ENCODE peak calls at places on chromosomes 6 and 20, in four cellular contexts. One of them, this sample, is unnamed.

GRCh38 chr6:169577236-169577635 is 124.6 kb downstream of the WDR27 start:
- DNase-seq in H1: no peak
- DNase-seq in K562: no peak
- DNase-seq in GM12878: no peak
- DNase-seq in this sample: no peak

GRCh38 chr6:49523901-49524300 is 24.2 kb downstream of the GLYATL3 start:
- DNase-seq in H1: no peak
- DNase-seq in K562: no peak
- DNase-seq in GM12878: no peak
- DNase-seq in this sample: peak; percentile 16

GRCh38 chr6:2980465-2980855 is 9.1 kb upstream of the SERPINB6 start:
- DNase-seq in H1: no peak
- DNase-seq in K562: no peak
- DNase-seq in GM12878: no peak
- DNase-seq in this sample: no peak

GRCh38 chr6:15544321-15544900 is 118.4 kb downstream of the DTNBP1 start:
- DNase-seq in H1: no peak
- DNase-seq in K562: no peak
- DNase-seq in GM12878: no peak
- DNase-seq in this sample: no peak

GRCh38 chr6:133837801-133838349 is 51.0 kb upstream of the TCF21 start:
- DNase-seq in H1: peak; percentile 87
- DNase-seq in K562: peak; percentile 61
- DNase-seq in GM12878: no peak
- DNase-seq in this sample: peak; percentile 56

GRCh38 chr6:26223213-26223612 is 136.0 kb downstream of the HFE start:
- DNase-seq in H1: no peak
- DNase-seq in K562: no peak
- DNase-seq in GM12878: no peak
- DNase-seq in this sample: no peak

GRCh38 chr6:18186033-18186432 is 30.8 kb downstream of the KDM1B start:
- DNase-seq in H1: peak; percentile 9
- DNase-seq in K562: no peak
- DNase-seq in GM12878: no peak
- DNase-seq in this sample: no peak

GRCh38 chr6:112416885-112417284 is 69.8 kb downstream of the RFPL4B start:
- DNase-seq in H1: no peak
- DNase-seq in K562: no peak
- DNase-seq in GM12878: no peak
- DNase-seq in this sample: no peak

GRCh38 chr20:19697415-19697814 is 60.6 kb upstream of the RIN2 start:
- DNase-seq in H1: no peak
- DNase-seq in K562: no peak
- DNase-seq in GM12878: no peak
- DNase-seq in this sample: no peak

GRCh38 chr20:6533321-6533720 is 234.2 kb upstream of the BMP2 start:
- DNase-seq in H1: no peak
- DNase-seq in K562: no peak
- DNase-seq in GM12878: no peak
- DNase-seq in this sample: no peak

GRCh38 chr6:113530769-113531168 is 326.4 kb upstream of the MARCKS start:
- DNase-seq in H1: no peak
- DNase-seq in K562: no peak
- DNase-seq in GM12878: no peak
- DNase-seq in this sample: peak; percentile 39

GRCh38 chr6:7328159-7328713 is 15.2 kb upstream of the SSR1 start:
- DNase-seq in H1: no peak
- DNase-seq in K562: no peak
- DNase-seq in GM12878: no peak
- DNase-seq in this sample: no peak

GRCh38 chr6:108686896-108687295 is 126.2 kb downstream of the FOXO3 start:
- DNase-seq in H1: no peak
- DNase-seq in K562: no peak
- DNase-seq in GM12878: no peak
- DNase-seq in this sample: no peak

GRCh38 chr6:142413111-142413510 is 111.3 kb downstream of the ADGRG6 start:
- DNase-seq in H1: no peak
- DNase-seq in K562: no peak
- DNase-seq in GM12878: no peak
- DNase-seq in this sample: no peak

GRCh38 chr6:142907017-142907470 is 37.9 kb downstream of the HIVEP2 start:
- DNase-seq in H1: no peak
- DNase-seq in K562: no peak
- DNase-seq in GM12878: no peak
- DNase-seq in this sample: no peak

GRCh38 chr6:142079130-142079529 is 53.6 kb upstream of the GJE1 start:
- DNase-seq in H1: no peak
- DNase-seq in K562: no peak
- DNase-seq in GM12878: no peak
- DNase-seq in this sample: no peak

GRCh38 chr6:140355476-140355875 is 981.0 kb upstream of the CITED2 start:
- DNase-seq in H1: no peak
- DNase-seq in K562: no peak
- DNase-seq in GM12878: no peak
- DNase-seq in this sample: no peak

GRCh38 chr6:142881290-142881689 is 63.7 kb downstream of the HIVEP2 start:
- DNase-seq in H1: no peak
- DNase-seq in K562: no peak
- DNase-seq in GM12878: no peak
- DNase-seq in this sample: no peak

GRCh38 chr6:156778615-156779205 is 1.5 kb downstream of the ARID1B start:
- DNase-seq in H1: no peak
- DNase-seq in K562: no peak
- DNase-seq in GM12878: no peak
- DNase-seq in this sample: peak; percentile 34

GRCh38 chr6:57252975-57253374 is 30.9 kb upstream of the RAB23 start:
- DNase-seq in H1: no peak
- DNase-seq in K562: no peak
- DNase-seq in GM12878: no peak
- DNase-seq in this sample: no peak

GRCh38 chr6:33663727-33664449 is 42.8 kb downstream of the ITPR3 start:
- DNase-seq in H1: no peak
- DNase-seq in K562: no peak
- DNase-seq in GM12878: no peak
- DNase-seq in this sample: no peak

GRCh38 chr6:43761666-43762409 is 8.2 kb upstream of the VEGFA start:
- DNase-seq in H1: no peak
- DNase-seq in K562: no peak
- DNase-seq in GM12878: no peak
- DNase-seq in this sample: no peak

GRCh38 chr6:38678178-38678760 is 24.7 kb downstream of the GLO1 start:
- DNase-seq in H1: no peak
- DNase-seq in K562: no peak
- DNase-seq in GM12878: no peak
- DNase-seq in this sample: no peak

GRCh38 chr6:42434237-42434636 is 17.5 kb downstream of the TRERF1 start:
- DNase-seq in H1: no peak
- DNase-seq in K562: no peak
- DNase-seq in GM12878: no peak
- DNase-seq in this sample: no peak

GRCh38 chr6:114000066-114000465 is 29.1 kb upstream of the HDAC2 start:
- DNase-seq in H1: no peak
- DNase-seq in K562: no peak
- DNase-seq in GM12878: no peak
- DNase-seq in this sample: no peak

GRCh38 chr6:12637960-12638641 is 78.5 kb upstream of the PHACTR1 start:
- DNase-seq in H1: peak; percentile 58
- DNase-seq in K562: peak; percentile 31
- DNase-seq in GM12878: peak; percentile 16
- DNase-seq in this sample: peak; percentile 48
- TF ChIP-seq BRCA1 in H1: no peak
- TF ChIP-seq BRCA1 in K562: no peak
- TF ChIP-seq BRCA1 in GM12878: no peak
- TF ChIP-seq BRCA1 in this sample: no peak

DNA sequence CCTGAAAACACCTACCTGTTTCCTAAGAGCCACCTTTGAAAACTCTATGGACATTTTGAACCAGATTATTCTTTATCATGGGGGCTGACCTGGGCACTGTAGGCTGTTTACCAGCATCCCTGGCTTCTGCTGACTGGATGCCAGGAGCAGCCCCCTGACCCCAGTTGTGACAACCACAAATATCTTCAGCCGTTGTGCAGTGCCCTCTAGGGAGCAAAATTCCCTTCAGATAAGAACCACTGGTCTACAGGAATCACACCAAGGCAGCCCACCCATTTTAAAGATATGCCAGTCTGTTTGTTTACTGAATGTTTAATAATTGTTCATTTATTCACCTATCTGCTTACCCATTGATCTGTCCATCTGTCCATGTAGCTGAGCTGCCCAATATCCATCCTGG is 276.9 kb downstream of the NRN1 start:
- DNase-seq in H1: no peak
- DNase-seq in K562: no peak
- DNase-seq in GM12878: no peak
- DNase-seq in this sample: no peak
- TF ChIP-seq BRCA1 in H1: no peak
- TF ChIP-seq BRCA1 in K562: no peak
- TF ChIP-seq BRCA1 in GM12878: no peak
- TF ChIP-seq BRCA1 in this sample: no peak

GRCh38 chr20:17226410-17227198 is at the start of gene PCSK2:
- DNase-seq in H1: peak; percentile 60
- DNase-seq in K562: peak; percentile 66
- DNase-seq in GM12878: no peak
- DNase-seq in this sample: no peak
- TF ChIP-seq BRCA1 in H1: no peak
- TF ChIP-seq BRCA1 in K562: no peak
- TF ChIP-seq BRCA1 in GM12878: no peak
- TF ChIP-seq BRCA1 in this sample: no peak

GRCh38 chr20:41131594-41132387 is 5.6 kb upstream of the PLCG1 start:
- DNase-seq in H1: no peak
- DNase-seq in K562: no peak
- DNase-seq in GM12878: peak; percentile 51
- DNase-seq in this sample: no peak
- TF ChIP-seq BRCA1 in H1: no peak
- TF ChIP-seq BRCA1 in K562: no peak
- TF ChIP-seq BRCA1 in GM12878: no peak
- TF ChIP-seq BRCA1 in this sample: no peak

GRCh38 chr20:29873946-29874345 is 1383.5 kb upstream of the DEFB115 start:
- DNase-seq in H1: peak; percentile 31
- DNase-seq in K562: no peak
- DNase-seq in GM12878: no peak
- DNase-seq in this sample: no peak
- TF ChIP-seq BRCA1 in H1: no peak
- TF ChIP-seq BRCA1 in K562: no peak
- TF ChIP-seq BRCA1 in GM12878: no peak
- TF ChIP-seq BRCA1 in this sample: no peak

DNA sequence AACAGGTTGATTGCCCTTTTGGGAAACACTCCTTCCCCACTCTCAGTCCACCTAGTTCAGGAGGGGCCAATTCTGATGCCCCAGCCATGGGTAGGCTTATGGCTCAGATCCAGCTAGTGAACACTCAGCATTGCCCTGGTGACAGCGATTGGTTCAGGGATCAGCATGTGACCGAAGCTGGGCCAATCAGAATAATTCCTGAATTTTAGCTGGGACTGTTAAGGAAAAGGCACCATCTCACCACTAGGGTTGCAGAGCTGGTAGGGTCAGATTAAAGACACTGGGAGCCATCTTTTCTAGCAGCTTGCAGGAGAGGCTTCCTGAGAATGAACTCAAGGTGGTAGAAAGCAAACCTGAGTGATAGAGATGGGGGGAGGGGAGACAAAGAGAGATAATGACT is 44.4 kb downstream of the EYA2 start:
- DNase-seq in H1: no peak
- DNase-seq in K562: peak; percentile 82
- DNase-seq in GM12878: no peak
- DNase-seq in this sample: peak; percentile 32
- TF ChIP-seq BRCA1 in H1: no peak
- TF ChIP-seq BRCA1 in K562: no peak
- TF ChIP-seq BRCA1 in GM12878: no peak
- TF ChIP-seq BRCA1 in this sample: no peak

DNA sequence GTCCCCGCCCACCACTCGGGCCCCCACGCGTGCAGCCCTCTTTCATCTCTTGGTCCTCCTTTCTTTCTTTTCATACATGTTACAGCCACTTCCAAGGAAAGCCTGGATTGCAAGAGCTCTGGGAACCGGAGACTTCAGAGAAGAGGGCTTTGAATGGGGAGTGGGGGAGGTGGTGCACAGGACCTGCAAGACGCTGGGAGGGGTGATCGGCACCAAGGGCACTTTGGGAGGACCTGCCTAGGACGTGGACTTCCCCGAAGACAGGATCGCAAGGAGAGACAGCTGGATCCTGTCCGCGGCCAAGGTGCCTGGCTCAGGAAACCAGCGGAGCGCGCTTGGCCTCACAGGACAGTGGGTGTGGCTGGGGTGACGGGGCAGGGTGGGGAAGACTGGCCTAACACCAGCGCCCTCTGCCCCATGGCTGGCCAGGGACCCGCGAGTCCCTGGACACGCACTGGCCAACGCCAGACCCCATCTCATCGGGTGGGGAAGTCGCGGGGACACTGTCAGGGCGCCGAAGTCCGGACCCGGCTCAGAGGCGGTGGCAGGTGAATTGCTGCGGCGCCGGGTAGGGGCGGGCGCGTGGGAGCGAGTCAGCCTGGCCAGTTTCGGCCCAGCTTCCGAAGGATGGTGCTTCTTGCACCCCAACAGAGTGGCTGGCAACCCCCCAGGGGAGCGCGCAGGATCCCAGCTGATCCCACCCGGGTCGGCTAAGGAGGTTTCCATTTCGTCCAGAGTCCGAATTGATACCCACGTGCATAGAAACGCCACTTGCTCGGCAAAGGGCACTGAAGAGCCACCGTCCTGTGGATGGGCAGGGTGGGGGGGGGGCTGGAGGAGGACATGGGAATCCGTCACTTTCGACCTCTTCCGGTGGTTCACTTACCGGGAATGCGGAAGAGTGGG is 714 bp upstream of the THBD start:
- DNase-seq in H1: no peak
- DNase-seq in K562: no peak
- DNase-seq in GM12878: no peak
- DNase-seq in this sample: no peak
- TF ChIP-seq BRCA1 in H1: no peak
- TF ChIP-seq BRCA1 in K562: no peak
- TF ChIP-seq BRCA1 in GM12878: no peak
- TF ChIP-seq BRCA1 in this sample: no peak

DNA sequence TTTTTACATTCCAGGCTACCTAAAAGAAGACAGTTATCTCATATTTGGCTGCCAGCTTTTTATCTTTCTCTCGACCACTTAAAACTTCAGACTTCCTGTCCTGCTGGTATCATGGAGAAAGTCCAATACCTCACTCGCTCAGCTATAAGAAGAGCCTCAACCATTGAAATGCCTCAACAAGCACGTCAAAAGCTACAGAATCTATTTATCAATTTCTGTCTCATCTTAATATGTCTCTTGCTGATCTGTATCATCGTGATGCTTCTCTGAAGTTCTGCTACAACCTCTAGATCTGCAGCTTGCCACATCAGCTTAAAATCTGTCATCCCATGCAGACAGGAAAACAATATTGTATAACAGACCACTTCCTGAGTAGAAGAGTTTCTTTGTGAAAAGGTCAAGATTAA is 10.7 kb downstream of the PLN start:
- DNase-seq in H1: no peak
- DNase-seq in K562: no peak
- DNase-seq in GM12878: no peak
- DNase-seq in this sample: no peak
- TF ChIP-seq BRCA1 in H1: no peak
- TF ChIP-seq BRCA1 in K562: no peak
- TF ChIP-seq BRCA1 in GM12878: no peak
- TF ChIP-seq BRCA1 in this sample: no peak

This sample was measured in HepG2.